ENCODE peak calls at places on chromosome 9, in eight cellular contexts. G is PC-3; L is T-helper 1 cell; T is Jurkat, Clone E6-1; M is HEK293T; E is cardiac fibroblast; U is heart right ventricle; Q is NCI-H226. F is an unnamed sample.

GRCh38 chr9:131013771-131014676 is 5.0 kb downstream of the LAMC3 start:
- DNase-seq in G (no peak), L (no peak), T (no peak), M (no peak), E (no peak), U (no peak), Q (no peak), F (no peak)

GRCh38 chr9:112421771-112422222 is 41.9 kb downstream of the HSDL2 start:
- DNase-seq in G (no peak), L (no peak), T (no peak), M (no peak), E (no peak), U (no peak), Q (no peak), F (no peak)

GRCh38 chr9:134179918-134180785 is 15.8 kb upstream of the RNU6ATAC start:
- DNase-seq in G (no peak), L (no peak), T (no peak), M (no peak), E (no peak), U (no peak), Q (no peak), F (peak; percentile 37)

GRCh38 chr9:70954126-70954525 is 167.3 kb downstream of the TRPM3 start:
- DNase-seq in G (peak; percentile 34), L (no peak), T (no peak), M (no peak), E (peak; percentile 90), U (no peak), Q (peak; percentile 96), F (no peak)

GRCh38 chr9:129465834-129466535 is 154.9 kb downstream of the C9orf50 start:
- DNase-seq in G (no peak), L (no peak), T (no peak), M (no peak), E (no peak), U (no peak), Q (no peak), F (no peak)

GRCh38 chr9:104858846-104859245 is 69.1 kb downstream of the ABCA1 start:
- DNase-seq in G (no peak), L (no peak), T (no peak), M (no peak), E (no peak), U (no peak), Q (no peak), F (no peak)

GRCh38 chr9:105280730-105281129 is 36.3 kb downstream of the SLC44A1 start:
- DNase-seq in G (peak; percentile 45), L (no peak), T (no peak), M (no peak), E (peak; percentile 84), U (no peak), Q (no peak), F (no peak)

GRCh38 chr9:69936427-69936826 is 107.2 kb upstream of the MAMDC2 start:
- DNase-seq in G (peak; percentile 75), L (no peak), T (no peak), M (no peak), E (peak; percentile 79), U (no peak), Q (peak; percentile 37), F (no peak)

GRCh38 chr9:137492464-137493162 is 33.5 kb upstream of the NSMF start:
- DNase-seq in G (peak; percentile 47), L (peak; percentile 20), T (peak; percentile 43), M (peak; percentile 92), E (no peak), U (no peak), Q (peak; percentile 20), F (no peak)

GRCh38 chr9:97367729-97368128 is 44.2 kb upstream of the TDRD7 start:
- DNase-seq in G (no peak), L (no peak), T (no peak), M (no peak), E (no peak), U (no peak), Q (no peak), F (no peak)

GRCh38 chr9:6214451-6214850 is 1.2 kb upstream of the IL33 start:
- DNase-seq in G (peak; percentile 43), L (no peak), T (no peak), M (no peak), E (peak; percentile 87), U (no peak), Q (peak; percentile 26), F (no peak)

GRCh38 chr9:103242025-103242424 is 246.9 kb downstream of the CYLC2 start:
- DNase-seq in G (peak; percentile 1), L (no peak), T (no peak), M (no peak), E (peak; percentile 7), U (no peak), Q (peak; percentile 79), F (no peak)

GRCh38 chr9:95817205-95817604 is 58.3 kb upstream of the ERCC6L2 start:
- DNase-seq in G (no peak), L (no peak), T (no peak), M (no peak), E (no peak), U (no peak), Q (no peak), F (no peak)

GRCh38 chr9:86983260-86984255 is 36.3 kb upstream of the GAS1 start:
- DNase-seq in G (no peak), L (no peak), T (no peak), M (peak; percentile 13), E (peak; percentile 97), U (no peak), Q (peak; percentile 87), F (peak; percentile 46)

GRCh38 chr9:78575041-78575440 is 278.1 kb downstream of the PSAT1 start:
- DNase-seq in G (no peak), L (no peak), T (no peak), M (no peak), E (no peak), U (no peak), Q (no peak), F (no peak)

GRCh38 chr9:73773896-73774295 is 622.2 kb downstream of the ANXA1 start:
- DNase-seq in G (no peak), L (no peak), T (no peak), M (no peak), E (no peak), U (no peak), Q (peak; percentile 20), F (no peak)

F was measured in right cardiac atrium.